ENCODE peak calls at places on chromosomes 13 and 19, in five cellular contexts. W is H1, D is transverse colon, Z is stomach, N is Panc1. J is an unnamed sample.
A peak's percentile ranks its signal among the peaks of the same experiment; 100 is the strongest.

GRCh38 chr13:73556902-73557301 is 498.1 kb downstream of the KLF5 start:
- DNase-seq in W (no peak), Z (no peak), N (no peak), D (no peak), J (no peak)

GRCh38 chr13:94154362-94154761 is 325.1 kb downstream of the DCT start:
- DNase-seq in N (no peak), W (no peak), D (no peak), Z (peak; percentile 40), J (no peak)

GRCh38 chr13:66578305-66578704 is 651.8 kb downstream of the PCDH9 start:
- DNase-seq in W (no peak), N (no peak), Z (no peak), D (no peak), J (no peak)

GRCh38 chr13:43132228-43132627 is 108.8 kb downstream of the DNAJC15 start:
- DNase-seq in D (peak; percentile 42), N (no peak), W (peak; percentile 27), Z (peak; percentile 40), J (no peak)

GRCh38 chr13:86960876-86961275 is 710.3 kb upstream of the SLITRK5 start:
- DNase-seq in N (no peak), D (no peak), Z (no peak), W (no peak), J (no peak)

GRCh38 chr13:27978301-27978968 is 9.3 kb upstream of the CDX2 start:
- DNase-seq in W (no peak), N (no peak), Z (no peak), D (peak; percentile 82), J (no peak)

GRCh38 chr19:6811906-6812305 is 39.4 kb downstream of the VAV1 start:
- DNase-seq in W (no peak), D (no peak), Z (no peak), N (no peak), J (no peak)

GRCh38 chr13:98606296-98606695 is 29.4 kb upstream of the STK24 start:
- DNase-seq in W (no peak), D (no peak), Z (no peak), N (no peak), J (peak; percentile 25)

GRCh38 chr19:11708457-11708856 is 30.3 kb downstream of the ZNF823 start:
- DNase-seq in N (no peak), Z (no peak), D (no peak), W (no peak), J (no peak)

DNA sequence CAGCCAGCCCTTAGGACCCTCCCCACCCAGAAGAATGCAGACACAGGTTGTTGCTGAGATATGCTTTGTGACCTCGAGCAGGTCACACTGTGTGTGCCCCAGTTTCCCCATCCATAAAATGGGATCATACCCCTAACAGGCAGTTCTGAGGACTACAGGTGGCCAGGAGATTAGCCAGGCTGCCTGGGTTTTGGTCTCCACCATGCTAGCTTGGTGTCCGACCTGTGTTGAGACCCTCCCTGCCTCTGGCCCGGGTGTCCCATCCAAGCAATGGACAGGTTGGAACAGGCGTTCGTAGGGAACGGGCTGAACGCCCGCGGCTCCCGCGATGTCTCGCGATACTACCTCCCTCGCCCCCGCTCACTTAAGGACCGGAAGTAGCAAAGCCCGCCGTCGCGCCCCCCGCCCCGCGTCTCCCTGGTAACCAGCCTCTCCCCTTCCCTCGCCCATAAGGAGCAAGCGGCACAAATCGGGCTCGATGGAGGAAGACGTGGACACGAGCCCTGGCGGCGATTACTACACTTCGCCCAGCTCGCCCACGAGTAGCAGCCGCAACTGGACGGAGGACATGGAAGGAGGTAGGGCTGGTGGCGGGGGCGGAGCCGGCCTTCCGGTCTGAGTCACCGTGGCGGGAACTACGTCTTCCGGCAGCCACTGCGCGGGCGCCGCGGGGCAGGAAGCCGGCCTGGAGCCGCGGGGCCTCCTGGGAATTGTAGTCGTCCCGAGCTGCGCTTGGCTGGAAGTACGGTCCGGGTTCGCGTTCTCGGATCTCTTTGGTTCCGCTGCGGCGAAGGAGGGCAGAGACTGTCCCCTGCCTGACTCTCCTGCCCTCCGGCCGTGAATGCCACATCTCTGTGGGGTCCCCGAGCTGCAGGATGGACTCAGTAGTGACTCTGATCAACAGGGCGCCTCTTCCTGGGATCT is 45.4 kb downstream of the SMIM24 start:
- DNase-seq in Z (peak; percentile 95), D (peak; percentile 96), W (peak; percentile 83), N (no peak), J (no peak)
- H3K4me3 ChIP-seq in Z (peak overlapping the region; percentile 39), D (peak overlapping the region; percentile 57), W (peak overlapping the region; percentile 83), N (no peak overlapping the region), J (peak overlapping the region; percentile 41)

DNA sequence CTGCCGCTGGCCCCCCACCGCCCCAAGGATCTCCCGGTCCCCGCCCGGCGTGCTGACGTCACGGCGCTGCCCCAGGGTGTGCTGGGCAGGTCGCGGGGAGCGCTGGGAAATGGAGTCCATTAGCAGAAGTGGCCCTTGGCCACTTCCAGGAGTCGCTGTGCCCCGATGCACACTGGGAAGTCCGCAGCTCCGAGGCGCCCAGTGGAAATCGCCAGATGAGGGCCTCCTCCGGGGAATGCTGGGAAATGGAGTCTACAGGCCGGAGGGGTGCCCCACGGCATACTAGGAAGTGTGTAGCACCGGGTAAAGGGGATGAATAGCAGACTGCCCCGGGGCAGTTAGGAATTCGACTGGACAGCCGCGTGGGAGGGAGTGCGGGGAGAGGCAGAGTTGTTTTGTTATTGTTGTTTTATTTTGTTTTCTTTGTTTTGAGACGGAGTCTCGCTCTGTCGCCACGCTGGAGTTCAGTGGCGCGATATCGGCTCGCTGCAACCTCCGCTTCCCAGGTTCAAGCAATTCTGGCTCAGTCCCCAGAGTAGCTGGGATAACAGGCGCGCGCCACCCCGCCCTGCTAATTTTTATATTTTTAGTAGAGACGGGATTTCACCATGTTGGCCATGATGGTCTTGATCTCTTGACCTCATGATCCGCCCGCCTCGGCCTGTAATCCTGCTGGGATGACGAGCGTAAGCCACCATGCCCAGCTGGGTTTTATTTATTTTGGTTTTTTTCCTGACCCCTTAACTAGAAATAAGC is at the start of gene PPP1R12C:
- DNase-seq in N (peak; percentile 89), W (peak; percentile 92), Z (peak; percentile 99), D (peak; percentile 99), J (peak; percentile 99)
- TF ChIP-seq POLR2AphosphoS5 in N (peak; percentile 88), W (peak; percentile 21), Z (peak; percentile 95), D (peak; percentile 85), J (peak; percentile 86)

DNA sequence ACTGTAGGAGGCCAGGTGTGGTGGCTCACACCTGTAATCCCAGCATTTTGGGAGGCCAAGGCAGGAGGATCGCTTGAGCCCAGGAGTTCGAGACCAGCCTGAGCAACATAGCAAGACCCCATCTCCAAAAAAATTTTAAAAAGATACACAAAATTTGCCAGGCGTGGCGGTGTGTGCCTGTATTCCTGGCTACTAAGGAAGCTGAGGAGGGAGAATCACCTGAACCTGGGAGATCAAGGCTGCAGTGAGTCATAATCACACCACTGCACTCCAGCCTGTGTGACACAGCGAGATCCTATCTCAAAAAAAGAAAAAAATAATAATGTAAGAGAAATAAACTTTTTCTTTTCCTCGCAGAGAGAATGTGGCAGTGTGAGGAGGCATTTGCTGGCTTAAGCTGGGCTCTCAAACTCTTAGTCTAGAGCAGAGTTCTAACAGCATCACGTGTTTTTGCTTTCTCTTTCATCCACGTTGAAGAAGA is 21.1 kb downstream of the FAM187B start:
- DNase-seq in D (no peak), N (no peak), Z (no peak), W (no peak), J (no peak)
- H3K4me3 ChIP-seq in D (no peak overlapping the region), N (no peak overlapping the region), Z (no peak overlapping the region), W (no peak overlapping the region), J (no peak overlapping the region)

DNA sequence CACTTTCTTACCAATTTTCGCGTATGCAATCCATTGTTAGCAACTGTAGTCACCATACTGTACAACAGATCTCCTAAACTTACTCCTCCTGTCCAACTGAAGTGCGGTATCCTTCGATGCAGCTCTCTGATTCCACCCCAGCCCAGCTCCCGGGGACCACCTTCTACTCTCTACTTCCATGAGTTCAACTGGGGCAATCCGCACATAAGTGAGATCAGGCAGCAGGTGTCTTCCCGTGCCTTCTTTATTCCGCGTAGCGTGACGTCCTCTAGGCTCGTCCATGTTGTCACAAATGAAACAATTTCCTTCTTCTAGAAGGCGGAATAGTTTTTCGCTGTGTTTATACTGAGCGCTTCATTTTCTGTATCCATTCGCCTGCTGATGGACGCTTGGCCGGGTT is 8.4 kb downstream of the LILRB1 start:
- DNase-seq in Z (no peak), N (no peak), D (no peak), W (no peak), J (no peak)
- TF ChIP-seq POLR2AphosphoS5 in Z (no peak), N (no peak), D (no peak), W (no peak), J (no peak)

GRCh38 chr19:46520616-46521015 is 24.9 kb upstream of the PNMA8B start:
- DNase-seq in W (no peak), Z (no peak), N (no peak), D (no peak), J (no peak)

GRCh38 chr19:46515879-46516350 is 20.2 kb upstream of the PNMA8B start:
- DNase-seq in Z (no peak), W (no peak), D (no peak), N (no peak), J (no peak)

GRCh38 chr19:46524272-46524671 is 28.6 kb upstream of the PNMA8B start:
- DNase-seq in N (no peak), W (no peak), D (no peak), Z (no peak), J (no peak)

GRCh38 chr19:46517471-46517870 is 21.8 kb upstream of the PNMA8B start:
- DNase-seq in D (no peak), N (no peak), W (no peak), Z (no peak), J (no peak)

GRCh38 chr19:46521241-46521640 is 25.6 kb upstream of the PNMA8B start:
- DNase-seq in N (no peak), Z (no peak), D (no peak), W (no peak), J (no peak)
- H3K4me3 ChIP-seq in N (no peak overlapping the region), Z (no peak overlapping the region), D (no peak overlapping the region), W (no peak overlapping the region), J (no peak overlapping the region)

DNA sequence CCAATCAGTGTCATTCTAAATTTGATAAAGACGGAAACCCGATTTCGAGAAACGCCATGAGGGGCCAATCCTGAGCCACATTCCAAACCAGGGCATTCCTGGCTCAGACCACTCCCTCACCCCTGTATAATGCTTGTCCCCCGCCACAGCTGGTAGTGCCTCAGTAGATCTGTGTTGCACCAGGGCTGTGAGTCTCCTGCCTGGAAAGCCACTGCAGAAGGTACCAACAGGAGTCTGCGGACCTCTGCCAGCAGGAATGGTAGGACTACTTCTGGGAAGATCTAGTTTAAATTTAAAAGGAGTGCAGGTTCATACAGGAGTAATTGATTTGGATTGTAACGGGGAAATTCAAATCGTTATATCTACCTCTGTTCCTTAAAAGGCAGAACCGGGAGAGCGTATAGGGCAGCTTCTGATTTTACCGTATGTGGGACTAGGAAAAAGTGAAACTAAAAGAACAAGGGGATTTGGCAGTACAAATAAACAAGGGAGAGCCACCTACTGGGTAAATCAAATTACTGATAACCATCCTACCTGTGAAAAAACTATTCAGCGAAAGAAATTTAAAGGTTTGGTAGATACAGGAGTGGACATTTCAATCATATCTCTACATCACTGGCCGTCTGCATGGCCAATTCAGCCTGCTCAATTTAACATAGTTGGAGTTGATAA is 20.8 kb upstream of the ZNF266 start:
- DNase-seq in N (no peak), W (no peak), D (no peak), Z (no peak), J (no peak)
- TF ChIP-seq POLR2AphosphoS5 in N (no peak), W (no peak), D (no peak), Z (no peak), J (no peak)

GRCh38 chr19:55079400-55080038 is 3.9 kb downstream of the EPS8L1 start:
- DNase-seq in D (no peak), W (no peak), N (no peak), Z (no peak), J (no peak)
- H3K4me3 ChIP-seq in D (no peak overlapping the region), W (peak overlapping the region; percentile 9), N (peak overlapping the region; percentile 61), Z (no peak overlapping the region), J (no peak overlapping the region)

J was measured in vagina.